ENCODE peak calls at places on chromosomes 7 and 10, in seven cellular contexts. U, L, S, R, C, P and B are unnamed samples.

GRCh38 chr10:98474628-98475027 is 27.9 kb upstream of the HPS1 start:
- DNase-seq in S (no peak), P (no peak), C (no peak), L (peak), R (no peak), U (no peak), B (no peak)

GRCh38 chr10:30432631-30433285 is 1.2 kb upstream of the MAP3K8 start:
- DNase-seq in R (no peak), P (no peak), S (no peak), U (no peak), L (peak), C (no peak), B (no peak)

GRCh38 chr7:70743531-70743930 is 388.4 kb upstream of the GALNT17 start:
- DNase-seq in C (no peak), L (no peak), S (no peak), P (no peak), U (no peak), R (no peak), B (no peak)

GRCh38 chr10:34811968-34812514 is 3.1 kb downstream of the PARD3 start:
- DNase-seq in P (no peak), L (no peak), U (no peak), R (no peak), S (peak), C (no peak), B (no peak)

GRCh38 chr10:24310104-24310503 is 101.2 kb downstream of the KIAA1217 start:
- DNase-seq in P (no peak), U (no peak), S (no peak), C (no peak), L (no peak), R (no peak), B (no peak)

GRCh38 chr10:88389456-88389855 is 193.7 kb downstream of the RNLS start:
- DNase-seq in U (peak), S (peak), R (peak), C (peak), P (peak), L (no peak), B (no peak)

GRCh38 chr10:119243478-119243877 is 36.1 kb downstream of the GRK5 start:
- DNase-seq in C (no peak), U (no peak), R (no peak), L (no peak), S (no peak), P (no peak), B (no peak)

GRCh38 chr10:88082806-88083596 is 219.6 kb downstream of the PTEN start:
- DNase-seq in P (no peak), L (peak), U (no peak), C (no peak), R (no peak), S (no peak), B (no peak)

GRCh38 chr10:34816067-34817002 is 1.2 kb upstream of the PARD3 start:
- DNase-seq in R (no peak), C (peak), S (peak), P (no peak), U (peak), L (peak), B (no peak)